ENCODE peak calls at places on chromosomes 12 and 14, in nine cellular contexts. Q is H7; K is T-helper 2 cell; H is activated T-cell treated with anti-CD3 and anti-CD28 coated beads, Interleukin-2, amount 50 U/mL, for 48 hours; F is nephron progenitor cell; D is cardiac muscle cell; Y is right atrium auricular region; W is activated naive CD4-positive, alpha-beta T cell; S is GM03348. Z is an unnamed sample.
A peak's percentile ranks its signal among the peaks of the same experiment; 100 is the strongest.

GRCh38 chr12:104671407-104672095 is 214.8 kb downstream of the CHST11 start:
- DNase-seq in H (peak; percentile 88), Y (peak; percentile 95), S (peak; percentile 84), K (peak; percentile 47), F (no peak), D (peak; percentile 90), W (no peak), Q (no peak), Z (peak; percentile 99)

GRCh38 chr12:108446766-108447165 is 68.3 kb upstream of the FICD start:
- DNase-seq in Y (no peak), Q (no peak), D (peak; percentile 81), K (no peak), H (no peak), S (no peak), F (no peak), W (no peak), Z (no peak)

GRCh38 chr14:50362791-50363733 is 33.6 kb downstream of the CDKL1 start:
- DNase-seq in H (peak; percentile 52), D (peak; percentile 16), W (no peak), Y (no peak), S (peak; percentile 29), Q (no peak), K (no peak), F (no peak), Z (no peak)

GRCh38 chr14:82067221-82067620 is 533.6 kb upstream of the SEL1L start:
- DNase-seq in D (no peak), Y (no peak), K (no peak), Q (no peak), F (no peak), W (no peak), S (no peak), H (no peak), Z (no peak)

GRCh38 chr14:105199093-105199492 is 18.0 kb upstream of the NUDT14 start:
- DNase-seq in Q (no peak), H (no peak), S (no peak), F (no peak), W (no peak), Y (no peak), K (no peak), D (peak; percentile 66), Z (no peak)

GRCh38 chr12:101570022-101570421 is 24.7 kb upstream of the MYBPC1 start:
- DNase-seq in Q (no peak), W (no peak), Y (no peak), F (no peak), H (no peak), K (no peak), D (peak; percentile 64), S (peak; percentile 59), Z (no peak)

GRCh38 chr14:69316449-69317391 is 56.8 kb downstream of the GALNT16 start:
- DNase-seq in Q (peak; percentile 44), F (no peak), H (peak; percentile 10), D (peak; percentile 97), K (no peak), S (peak; percentile 98), Y (peak; percentile 82), W (no peak), Z (peak; percentile 84)

GRCh38 chr12:62957233-62957953 is 22.4 kb upstream of the PPM1H start:
- DNase-seq in D (peak; percentile 40), K (no peak), Q (no peak), W (no peak), S (no peak), Y (no peak), H (no peak), F (no peak), Z (no peak)

GRCh38 chr12:88650715-88651114 is 70.4 kb upstream of the KITLG start:
- DNase-seq in W (no peak), Y (no peak), Q (no peak), D (peak; percentile 32), S (peak; percentile 65), H (no peak), K (no peak), F (no peak), Z (peak; percentile 12)

GRCh38 chr12:3530548-3530947 is 39.5 kb downstream of the PRMT8 start:
- DNase-seq in H (no peak), F (no peak), S (no peak), K (no peak), Y (no peak), W (no peak), Q (no peak), D (no peak), Z (no peak)

GRCh38 chr12:60072911-60073310 is 477.1 kb downstream of the SLC16A7 start:
- DNase-seq in Y (no peak), Q (no peak), F (no peak), D (peak; percentile 0), H (no peak), K (no peak), W (no peak), S (peak; percentile 52), Z (no peak)

GRCh38 chr14:81890020-81890419 is 356.4 kb upstream of the SEL1L start:
- DNase-seq in Q (no peak), F (no peak), S (no peak), D (no peak), W (no peak), K (no peak), Y (no peak), H (no peak), Z (no peak)

GRCh38 chr12:117980621-117981020 is 11.8 kb upstream of the KSR2 start:
- DNase-seq in Y (no peak), Q (no peak), H (no peak), D (no peak), S (no peak), F (no peak), K (no peak), W (no peak), Z (no peak)

GRCh38 chr14:34604990-34605389 is 25.0 kb downstream of the SNX6 start:
- DNase-seq in F (no peak), K (no peak), Q (no peak), Y (no peak), W (no peak), H (no peak), D (peak; percentile 39), S (no peak), Z (peak; percentile 55)

GRCh38 chr12:6326316-6326959 is 15.4 kb downstream of the TNFRSF1A start:
- DNase-seq in K (no peak), H (no peak), D (peak; percentile 78), S (peak; percentile 71), Y (peak; percentile 81), F (peak; percentile 52), W (no peak), Q (peak; percentile 94), Z (peak; percentile 78)

GRCh38 chr12:53224268-53224896 is 7.6 kb downstream of the RARG start:
- DNase-seq in Q (peak; percentile 93), K (no peak), S (peak; percentile 44), Y (no peak), F (no peak), W (no peak), H (peak; percentile 29), D (no peak), Z (peak; percentile 44)

GRCh38 chr14:50947446-50947845 is 3.2 kb upstream of the PYGL start:
- DNase-seq in K (no peak), Q (no peak), S (no peak), H (no peak), Y (no peak), W (no peak), F (no peak), D (no peak), Z (no peak)

GRCh38 chr12:101671157-101671791 is 26.2 kb upstream of the CHPT1 start:
- DNase-seq in H (peak; percentile 29), F (no peak), Q (no peak), Y (no peak), W (peak; percentile 6), D (no peak), K (no peak), S (no peak), Z (no peak)

GRCh38 chr12:49190317-49190716 is 1.4 kb upstream of the TUBA1A start:
- DNase-seq in W (no peak), D (no peak), Y (no peak), Q (peak; percentile 10), F (peak; percentile 10), H (no peak), S (no peak), K (no peak), Z (no peak)

GRCh38 chr14:23930742-23931141 is 22.8 kb upstream of the DHRS4 start:
- DNase-seq in H (no peak), S (peak; percentile 82), Y (peak; percentile 68), K (no peak), Q (no peak), D (peak; percentile 84), W (no peak), F (no peak), Z (no peak)

GRCh38 chr14:100769035-100769939 is 42.6 kb downstream of the DLK1 start:
- DNase-seq in Y (no peak), F (no peak), H (no peak), K (no peak), Q (peak; percentile 22), S (no peak), D (no peak), W (no peak), Z (no peak)

GRCh38 chr12:1865284-1865866 is 45.0 kb downstream of the LRTM2 start:
- DNase-seq in H (peak; percentile 5), W (no peak), Y (no peak), D (no peak), K (no peak), S (no peak), F (no peak), Q (no peak), Z (no peak)

GRCh38 chr12:76030378-76031080 is 1.0 kb downstream of the PHLDA1 start:
- DNase-seq in H (peak; percentile 77), S (peak; percentile 41), F (peak; percentile 40), W (peak; percentile 15), K (peak; percentile 24), D (peak; percentile 68), Y (no peak), Q (peak; percentile 66), Z (peak; percentile 70)

GRCh38 chr12:128971802-128972201 is 118.5 kb downstream of the GLT1D1 start:
- DNase-seq in D (no peak), Y (no peak), W (no peak), S (no peak), Q (no peak), K (no peak), F (no peak), H (no peak), Z (no peak)

GRCh38 chr14:60106341-60106740 is 14.6 kb downstream of the PCNX4 start:
- DNase-seq in S (peak; percentile 51), Y (no peak), F (no peak), W (no peak), H (no peak), K (no peak), Q (no peak), D (peak; percentile 57), Z (no peak)

GRCh38 chr12:131592972-131593371 is 117.9 kb upstream of the SFSWAP start:
- DNase-seq in F (no peak), S (no peak), K (no peak), Y (no peak), Q (no peak), H (peak; percentile 41), W (no peak), D (no peak), Z (no peak)

GRCh38 chr12:116614194-116614885 is 55.2 kb downstream of the MAP1LC3B2 start:
- DNase-seq in F (no peak), Y (no peak), Q (no peak), W (no peak), K (no peak), S (no peak), H (no peak), D (no peak), Z (no peak)

GRCh38 chr14:74616507-74616906 is 4.5 kb upstream of the LTBP2 start:
- DNase-seq in Y (no peak), D (peak; percentile 73), W (no peak), Q (no peak), K (no peak), H (peak; percentile 59), S (peak; percentile 73), F (no peak), Z (peak; percentile 46)

GRCh38 chr14:67285876-67286452 is 44.7 kb downstream of the PALS1 start:
- DNase-seq in W (no peak), F (no peak), Q (peak; percentile 3), H (no peak), D (peak; percentile 72), K (no peak), Y (no peak), S (peak; percentile 57), Z (peak; percentile 59)

GRCh38 chr12:7608184-7608911 is 57.4 kb downstream of the APOBEC1 start:
- DNase-seq in Q (no peak), H (no peak), F (no peak), S (no peak), D (no peak), Y (no peak), K (no peak), W (no peak), Z (no peak)